ENCODE peak calls at places on chromosomes 12 and 14, in four cellular contexts. One of them, this sample, is unnamed.

GRCh38 chr12:77940011-77940423 is 109.3 kb downstream of the NAV3 start:
- DNase-seq in IMR-90: peak; percentile 93
- DNase-seq in mesenchymal stem cell: peak; percentile 88
- DNase-seq in H9: peak; percentile 41
- DNase-seq in this sample: no peak

GRCh38 chr14:31926123-31926522 is 151.0 kb upstream of the ARHGAP5 start:
- DNase-seq in H9: no peak
- DNase-seq in IMR-90: peak; percentile 53
- DNase-seq in mesenchymal stem cell: peak; percentile 50
- DNase-seq in this sample: no peak

GRCh38 chr14:58739674-58740073 is 101.9 kb downstream of the DACT1 start:
- DNase-seq in H9: no peak
- DNase-seq in mesenchymal stem cell: no peak
- DNase-seq in IMR-90: no peak
- DNase-seq in this sample: no peak

GRCh38 chr14:68549057-68549421 is 243.8 kb downstream of the ZFP36L1 start:
- DNase-seq in H9: no peak
- DNase-seq in IMR-90: peak; percentile 72
- DNase-seq in mesenchymal stem cell: peak; percentile 96
- DNase-seq in this sample: no peak

GRCh38 chr12:92696240-92696639 is 6.5 kb upstream of the PLEKHG7 start:
- DNase-seq in IMR-90: peak; percentile 52
- DNase-seq in mesenchymal stem cell: peak; percentile 54
- DNase-seq in H9: no peak
- DNase-seq in this sample: no peak

GRCh38 chr12:28191690-28192089 is 1.4 kb downstream of the CCDC91 start:
- DNase-seq in IMR-90: peak; percentile 2
- DNase-seq in H9: no peak
- DNase-seq in mesenchymal stem cell: peak; percentile 55
- DNase-seq in this sample: no peak

GRCh38 chr14:53411110-53411509 is 258.0 kb upstream of the DDHD1 start:
- DNase-seq in IMR-90: peak; percentile 94
- DNase-seq in mesenchymal stem cell: peak; percentile 87
- DNase-seq in H9: no peak
- DNase-seq in this sample: no peak

GRCh38 chr14:48747683-48748082 is 838.5 kb downstream of the RPS29 start:
- DNase-seq in mesenchymal stem cell: no peak
- DNase-seq in H9: no peak
- DNase-seq in IMR-90: no peak
- DNase-seq in this sample: no peak

GRCh38 chr12:111773801-111774551 is 7.2 kb downstream of the ALDH2 start:
- DNase-seq in mesenchymal stem cell: peak; percentile 96
- DNase-seq in IMR-90: peak; percentile 97
- DNase-seq in H9: no peak
- DNase-seq in this sample: no peak

DNA sequence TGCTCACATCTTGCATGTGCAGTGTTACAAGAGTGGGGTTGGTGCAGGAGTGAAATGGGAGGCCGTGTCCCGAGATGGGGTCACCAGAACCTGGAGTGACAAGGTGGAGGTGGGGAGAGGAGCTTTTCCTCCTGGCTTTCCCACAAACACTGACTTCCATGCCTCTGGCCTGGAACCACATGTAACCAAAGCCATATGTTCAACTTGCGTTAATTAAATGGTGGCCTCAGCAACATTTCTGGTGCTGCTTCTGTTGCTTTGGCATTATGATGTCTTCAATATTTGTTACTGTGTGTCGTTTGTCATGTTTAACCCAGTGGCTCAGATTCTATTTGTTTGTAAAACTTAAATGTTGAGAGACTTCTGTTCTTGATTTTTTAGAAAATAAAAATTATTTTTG is 110.2 kb downstream of the VCPKMT start:
- DNase-seq in H9: no peak
- DNase-seq in IMR-90: no peak
- DNase-seq in mesenchymal stem cell: no peak
- DNase-seq in this sample: no peak
- H4K91ac ChIP-seq in H9: no peak overlapping the region
- H4K91ac ChIP-seq in IMR-90: no peak overlapping the region
- H4K91ac ChIP-seq in mesenchymal stem cell: no peak overlapping the region
- H4K91ac ChIP-seq in this sample: no peak overlapping the region

GRCh38 chr12:130163461-130164215 is 1.4 kb downstream of the FZD10 start:
- DNase-seq in IMR-90: no peak
- DNase-seq in mesenchymal stem cell: no peak
- DNase-seq in H9: peak; percentile 49
- DNase-seq in this sample: no peak
- H2BK5ac ChIP-seq in IMR-90: no peak overlapping the region
- H2BK5ac ChIP-seq in mesenchymal stem cell: no peak overlapping the region
- H2BK5ac ChIP-seq in H9: no peak overlapping the region
- H2BK5ac ChIP-seq in this sample: peak overlapping the region; percentile 70

GRCh38 chr14:76877871-76878270 is 51.7 kb downstream of the LRRC74A start:
- DNase-seq in H9: no peak
- DNase-seq in IMR-90: no peak
- DNase-seq in mesenchymal stem cell: no peak
- DNase-seq in this sample: no peak
- H4K91ac ChIP-seq in H9: no peak overlapping the region
- H4K91ac ChIP-seq in IMR-90: no peak overlapping the region
- H4K91ac ChIP-seq in mesenchymal stem cell: no peak overlapping the region
- H4K91ac ChIP-seq in this sample: no peak overlapping the region

GRCh38 chr12:2431810-2432209 is 363.0 kb upstream of the FKBP4 start:
- DNase-seq in mesenchymal stem cell: no peak
- DNase-seq in IMR-90: no peak
- DNase-seq in H9: no peak
- DNase-seq in this sample: no peak
- H2BK5ac ChIP-seq in mesenchymal stem cell: no peak overlapping the region
- H2BK5ac ChIP-seq in IMR-90: no peak overlapping the region
- H2BK5ac ChIP-seq in H9: no peak overlapping the region
- H2BK5ac ChIP-seq in this sample: no peak overlapping the region

DNA sequence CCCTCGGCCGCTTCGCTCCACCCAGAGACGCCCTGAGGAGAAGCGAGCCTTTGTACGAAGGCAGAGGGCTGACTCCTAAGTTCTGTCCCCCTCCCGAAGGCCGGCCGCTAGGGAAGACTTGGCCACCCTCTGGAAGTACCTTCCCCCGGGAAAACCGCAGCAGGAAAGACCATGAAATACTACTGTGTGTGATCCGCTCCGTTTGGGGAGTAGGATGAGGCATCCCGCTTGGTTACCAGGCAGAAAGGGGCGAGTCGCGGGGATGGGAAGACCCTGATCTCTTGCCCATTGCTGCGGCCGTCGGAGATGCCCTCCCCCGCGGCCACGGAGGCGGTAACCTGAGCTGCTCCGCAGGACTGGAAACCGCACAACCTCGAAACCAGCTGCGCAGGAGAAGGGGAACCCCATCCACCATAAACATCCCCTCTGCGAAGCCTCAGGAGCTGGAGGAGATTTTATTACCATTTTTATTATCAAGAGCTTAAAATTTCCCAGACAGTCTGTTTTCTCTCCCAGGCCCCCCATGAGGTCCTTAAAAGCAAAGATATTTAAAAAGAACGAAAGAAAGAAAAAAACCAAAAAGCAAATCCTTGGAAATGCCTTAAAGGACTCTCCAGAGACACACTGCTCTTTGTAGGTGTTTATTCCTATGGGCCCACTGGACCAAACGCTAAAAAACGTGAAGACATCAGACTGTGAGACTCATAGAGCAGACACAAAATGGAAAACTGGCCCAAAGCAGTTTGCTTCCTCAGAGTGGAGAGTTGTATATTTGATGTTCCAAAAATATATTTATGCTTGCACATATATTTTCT is 965 bp upstream of the NID2 start:
- DNase-seq in H9: peak; percentile 66
- DNase-seq in IMR-90: peak; percentile 83
- DNase-seq in mesenchymal stem cell: peak; percentile 84
- DNase-seq in this sample: peak; percentile 56
- H4K91ac ChIP-seq in H9: no peak overlapping the region
- H4K91ac ChIP-seq in IMR-90: peak overlapping the region; percentile 94
- H4K91ac ChIP-seq in mesenchymal stem cell: peak overlapping the region; percentile 74
- H4K91ac ChIP-seq in this sample: no peak overlapping the region

DNA sequence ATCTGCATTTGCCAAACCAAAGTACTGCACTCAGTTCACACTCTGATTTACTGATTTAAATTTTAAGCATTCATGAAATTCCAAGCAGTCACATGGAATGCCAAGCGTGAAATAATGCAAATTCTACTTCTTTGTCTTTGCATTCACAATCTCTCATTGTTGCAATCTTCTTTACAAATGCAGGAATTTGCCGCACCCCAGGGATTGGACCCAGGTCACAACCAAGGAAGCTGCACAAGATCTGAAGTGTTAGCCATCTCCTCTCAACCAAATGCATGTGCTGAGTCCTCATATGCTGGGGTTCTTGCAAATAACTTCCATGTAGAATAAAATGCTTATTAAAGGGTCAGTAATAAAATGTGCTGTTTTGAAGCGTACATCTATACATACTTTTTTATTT is 72.0 kb downstream of the TUNAR start:
- DNase-seq in IMR-90: no peak
- DNase-seq in H9: peak; percentile 90
- DNase-seq in mesenchymal stem cell: no peak
- DNase-seq in this sample: peak; percentile 74
- H2BK5ac ChIP-seq in IMR-90: no peak overlapping the region
- H2BK5ac ChIP-seq in H9: no peak overlapping the region
- H2BK5ac ChIP-seq in mesenchymal stem cell: no peak overlapping the region
- H2BK5ac ChIP-seq in this sample: no peak overlapping the region

DNA sequence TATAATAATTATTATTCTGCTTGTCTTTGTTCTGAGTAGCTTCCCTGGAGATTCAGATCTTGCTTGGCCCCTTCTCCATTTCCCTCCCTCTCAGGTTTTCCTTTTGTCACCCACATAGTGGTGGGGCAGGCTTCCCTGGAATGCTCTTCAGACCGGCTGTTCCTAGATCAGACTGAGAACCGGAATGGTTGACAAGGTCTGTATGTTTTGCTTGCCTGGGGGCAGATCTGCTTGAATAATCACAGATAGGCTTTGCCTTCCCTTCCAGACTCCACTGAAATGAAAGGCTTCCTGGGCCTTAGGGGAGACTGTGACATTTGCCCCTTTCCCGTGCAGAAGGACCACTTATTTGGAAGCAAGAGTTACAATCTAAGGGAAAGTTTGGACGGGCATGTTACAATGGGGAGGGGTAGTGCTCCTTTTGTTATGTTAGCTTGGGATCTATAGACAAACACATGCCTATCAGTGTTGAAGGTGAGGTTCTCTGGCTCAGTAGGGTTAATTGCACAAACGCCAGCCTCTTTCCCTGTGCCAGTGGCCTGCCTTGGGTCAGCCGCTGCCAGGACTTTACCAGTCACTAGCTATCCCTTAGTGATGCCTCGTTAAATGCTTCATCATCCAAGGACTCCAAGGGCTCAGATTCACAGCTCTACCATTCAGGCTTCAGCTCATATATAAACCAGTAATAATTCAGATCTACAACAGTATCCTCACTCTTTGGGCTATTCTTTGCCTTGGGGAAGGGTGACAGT is 178.6 kb downstream of the SNAPC1 start:
- DNase-seq in IMR-90: no peak
- DNase-seq in H9: peak; percentile 36
- DNase-seq in mesenchymal stem cell: no peak
- DNase-seq in this sample: no peak
- H4K91ac ChIP-seq in IMR-90: no peak overlapping the region
- H4K91ac ChIP-seq in H9: no peak overlapping the region
- H4K91ac ChIP-seq in mesenchymal stem cell: no peak overlapping the region
- H4K91ac ChIP-seq in this sample: no peak overlapping the region

DNA sequence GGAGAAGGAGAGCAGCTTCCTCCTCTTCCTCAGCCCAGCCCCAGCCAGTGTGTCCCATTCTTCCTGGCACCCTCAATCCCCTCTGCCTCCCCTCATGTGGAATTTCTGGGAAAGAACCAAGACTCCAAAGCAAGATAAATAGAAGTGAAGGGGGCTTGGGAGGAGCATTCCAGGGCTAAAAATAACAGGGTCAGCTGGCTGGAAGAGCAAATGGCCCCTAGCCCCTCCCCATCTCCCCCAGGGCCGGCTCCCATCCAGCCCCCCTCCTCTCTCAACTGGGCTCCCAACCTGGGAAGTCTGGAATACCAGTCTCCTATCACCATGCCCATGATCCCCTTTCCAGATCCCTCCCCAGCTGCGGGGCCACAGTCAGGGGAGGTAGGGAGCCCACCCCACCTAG is 88.5 kb downstream of the IRF2BPL start:
- DNase-seq in IMR-90: no peak
- DNase-seq in mesenchymal stem cell: no peak
- DNase-seq in H9: no peak
- DNase-seq in this sample: no peak
- H2BK5ac ChIP-seq in IMR-90: no peak overlapping the region
- H2BK5ac ChIP-seq in mesenchymal stem cell: no peak overlapping the region
- H2BK5ac ChIP-seq in H9: no peak overlapping the region
- H2BK5ac ChIP-seq in this sample: no peak overlapping the region

DNA sequence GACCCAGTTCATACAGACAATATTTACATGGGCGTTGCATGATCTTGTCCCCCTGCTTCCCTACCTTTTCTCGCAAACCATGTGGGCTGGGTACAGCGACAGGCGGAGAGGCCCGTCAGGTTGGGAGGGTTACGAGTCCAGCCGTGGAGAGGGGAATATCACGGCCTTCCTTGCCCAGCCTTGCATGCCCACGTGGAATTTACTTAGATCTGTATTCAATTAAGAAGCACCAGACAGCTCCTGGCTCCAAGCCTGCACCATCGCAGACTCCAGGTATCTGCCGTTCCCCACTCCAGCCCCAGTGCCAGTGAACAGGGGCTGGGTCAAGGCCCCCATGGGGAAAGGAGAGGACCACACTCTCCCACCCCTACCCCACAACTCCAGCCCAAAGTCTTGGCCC is 29.8 kb downstream of the BCL11B start:
- DNase-seq in mesenchymal stem cell: no peak
- DNase-seq in IMR-90: no peak
- DNase-seq in H9: no peak
- DNase-seq in this sample: no peak
- H4K91ac ChIP-seq in mesenchymal stem cell: no peak overlapping the region
- H4K91ac ChIP-seq in IMR-90: no peak overlapping the region
- H4K91ac ChIP-seq in H9: no peak overlapping the region
- H4K91ac ChIP-seq in this sample: no peak overlapping the region

GRCh38 chr14:22607291-22607690 is 9.2 kb downstream of the ABHD4 start:
- DNase-seq in mesenchymal stem cell: no peak
- DNase-seq in H9: no peak
- DNase-seq in IMR-90: peak; percentile 38
- DNase-seq in this sample: no peak

GRCh38 chr14:22614240-22614799 is 16.2 kb downstream of the ABHD4 start:
- DNase-seq in IMR-90: peak; percentile 98
- DNase-seq in mesenchymal stem cell: peak; percentile 98
- DNase-seq in H9: no peak
- DNase-seq in this sample: no peak

GRCh38 chr14:22610931-22611330 is 12.8 kb downstream of the ABHD4 start:
- DNase-seq in H9: no peak
- DNase-seq in IMR-90: no peak
- DNase-seq in mesenchymal stem cell: no peak
- DNase-seq in this sample: no peak

GRCh38 chr14:22613736-22614239 is 15.7 kb downstream of the ABHD4 start:
- DNase-seq in IMR-90: no peak
- DNase-seq in H9: no peak
- DNase-seq in mesenchymal stem cell: no peak
- DNase-seq in this sample: no peak

GRCh38 chr14:22613091-22613695 is 15.1 kb downstream of the ABHD4 start:
- DNase-seq in mesenchymal stem cell: peak; percentile 37
- DNase-seq in IMR-90: no peak
- DNase-seq in H9: no peak
- DNase-seq in this sample: no peak
- H2BK5ac ChIP-seq in mesenchymal stem cell: peak overlapping the region; percentile 89
- H2BK5ac ChIP-seq in IMR-90: peak overlapping the region; percentile 68
- H2BK5ac ChIP-seq in H9: no peak overlapping the region
- H2BK5ac ChIP-seq in this sample: no peak overlapping the region

This sample was measured in neuronal stem cell.